ENCODE peak calls at places on chromosomes 1 and 21, in seven cellular contexts. W is stomach, G is kidney, C is upper lobe of right lung, R is neural progenitor cell, A is right atrium auricular region, H is Panc1. Q is an unnamed sample.

GRCh38 chr1:94122201-94122970 is 1.4 kb upstream of the ABCA4 start:
- DNase-seq in R (no peak), G (no peak), H (no peak), A (no peak), C (no peak), W (no peak), Q (no peak)

GRCh38 chr1:234114648-234115307 is 210.3 kb downstream of the SLC35F3 start:
- DNase-seq in G (no peak), R (peak), H (peak), A (peak), W (no peak), C (no peak), Q (no peak)

GRCh38 chr1:229563241-229563640 is 4.7 kb upstream of the ABCB10 start:
- DNase-seq in A (no peak), C (no peak), H (no peak), W (no peak), G (no peak), R (peak), Q (no peak)

GRCh38 chr1:206511362-206512064 is 4.2 kb downstream of the RASSF5 start:
- DNase-seq in W (no peak), C (peak), G (no peak), A (no peak), H (no peak), R (no peak), Q (no peak)

GRCh38 chr1:234722904-234723588 is 113.1 kb upstream of the IRF2BP2 start:
- DNase-seq in G (peak), H (no peak), A (peak), C (peak), W (peak), R (no peak), Q (peak)

GRCh38 chr1:29321176-29321575 is 84.9 kb downstream of the PTPRU start:
- DNase-seq in G (no peak), H (no peak), A (no peak), W (no peak), R (no peak), C (no peak), Q (no peak)

GRCh38 chr1:24990136-24990535 is 60.1 kb upstream of the RUNX3 start:
- DNase-seq in R (no peak), W (no peak), G (peak), H (no peak), A (no peak), C (no peak), Q (no peak)

GRCh38 chr1:116891396-116892072 is 18.2 kb upstream of the PTGFRN start:
- DNase-seq in R (no peak), C (no peak), A (no peak), H (no peak), W (no peak), G (no peak), Q (no peak)

GRCh38 chr21:36705679-36706481 is 7.0 kb downstream of the SIM2 start:
- DNase-seq in R (peak), A (peak), H (no peak), C (no peak), G (no peak), W (no peak), Q (peak)

GRCh38 chr1:111346089-111346885 is 55.6 kb downstream of the CHIA start:
- DNase-seq in H (no peak), C (peak), A (peak), R (peak), W (peak), G (peak), Q (peak)

GRCh38 chr1:55464550-55464949 is 249.4 kb upstream of the USP24 start:
- DNase-seq in A (no peak), C (no peak), W (no peak), R (no peak), G (no peak), H (no peak), Q (no peak)

DNA sequence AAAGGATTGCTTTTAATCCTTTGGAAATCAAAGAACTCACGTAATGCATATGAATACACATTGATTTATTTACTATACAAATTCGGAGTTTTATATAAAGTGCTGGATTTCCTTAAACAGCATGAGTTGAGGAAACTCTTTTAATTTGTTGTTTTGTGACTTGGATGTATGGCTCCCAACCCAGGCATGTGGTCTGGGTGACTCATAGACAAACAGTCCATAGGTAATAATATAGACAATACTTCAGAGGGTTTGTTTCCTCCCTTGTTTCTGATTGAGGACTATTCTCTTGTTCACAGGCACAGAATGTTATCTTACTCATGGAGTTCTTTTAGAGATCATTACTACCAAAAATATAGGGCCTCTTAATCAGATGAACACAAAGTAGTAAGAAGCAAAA is 43.8 kb downstream of the XPR1 start:
- DNase-seq in C (no peak), A (no peak), G (no peak), R (no peak), H (no peak), W (no peak), Q (no peak)
- H3K27ac ChIP-seq in C (no peak), A (no peak), G (no peak), R (no peak), H (no peak), W (no peak), Q (no peak)

DNA sequence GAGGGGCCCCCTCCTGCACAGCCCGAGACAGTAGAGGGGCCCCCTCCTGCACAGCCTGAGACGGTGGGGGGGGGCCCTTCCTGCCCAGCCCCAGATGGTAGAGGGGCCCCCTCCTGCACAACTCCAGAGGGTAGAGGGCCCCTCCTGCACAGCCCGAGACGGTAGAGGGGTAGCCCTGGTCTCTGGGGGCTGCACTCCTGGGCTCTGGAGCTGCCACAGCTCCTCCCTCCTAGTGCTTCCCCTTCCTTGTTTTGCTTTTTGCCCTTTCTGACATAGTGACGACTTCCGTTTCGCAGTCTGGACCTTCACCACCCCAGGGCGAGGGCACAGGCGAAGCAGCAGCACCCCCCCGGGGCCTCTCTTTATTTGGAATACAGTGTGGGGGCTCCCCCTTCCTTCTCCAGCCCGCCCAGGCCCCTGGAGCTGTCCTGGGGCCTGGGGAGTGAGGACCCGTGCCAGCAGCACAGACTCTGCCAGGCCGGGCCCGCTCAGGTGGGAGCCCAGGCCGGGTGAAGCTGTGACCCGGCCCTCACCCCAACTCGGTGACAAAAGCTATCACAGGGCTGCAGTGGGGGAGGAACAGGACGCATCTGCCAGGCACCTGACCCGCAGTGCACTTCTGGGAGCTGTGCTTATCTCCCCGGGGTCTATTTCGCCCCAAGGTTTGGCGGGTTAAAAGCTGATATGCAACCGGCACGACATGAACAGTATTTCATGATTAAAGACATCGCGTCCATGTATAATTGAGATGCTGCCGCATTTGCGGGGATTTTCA is 1.1 kb upstream of the PRXL2B start:
- DNase-seq in W (peak), R (peak), G (peak), A (peak), C (peak), H (no peak), Q (no peak)
- H3K27ac ChIP-seq in W (peak), R (peak), G (peak), A (peak), C (peak), H (peak), Q (peak)

GRCh38 chr1:185426761-185427698 is 110.0 kb upstream of the IVNS1ABP start:
- DNase-seq in W (no peak), A (no peak), R (no peak), G (no peak), H (no peak), C (no peak), Q (no peak)
- H3K27ac ChIP-seq in W (no peak), A (peak), R (no peak), G (no peak), H (no peak), C (no peak), Q (no peak)

DNA sequence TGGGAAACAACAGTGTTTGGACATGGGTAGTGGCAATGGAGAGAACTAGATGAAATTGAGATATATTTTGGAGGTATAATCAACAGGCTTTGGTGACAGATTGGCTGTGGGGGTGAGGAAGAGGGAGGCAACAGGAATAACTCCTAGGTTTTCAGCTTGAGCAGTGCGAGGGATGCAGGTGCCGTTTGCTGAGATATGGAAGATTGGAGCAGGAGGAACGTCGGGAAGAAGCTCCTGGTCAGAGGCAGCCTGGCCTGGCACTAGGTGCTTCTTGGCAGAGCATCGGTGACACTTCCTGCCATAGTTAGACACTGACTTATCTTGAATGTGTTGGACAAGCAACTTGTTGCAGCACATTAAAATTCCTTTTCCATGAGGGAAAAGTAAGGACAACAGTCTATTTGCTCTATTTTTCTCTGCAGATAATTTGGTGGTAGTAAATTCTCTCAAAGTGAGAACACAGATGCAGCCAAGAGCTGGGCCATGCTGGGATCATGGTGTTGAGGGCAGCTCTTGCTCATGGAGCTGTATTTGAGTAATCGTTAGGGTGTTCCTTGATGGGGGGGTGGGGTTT is 21.5 kb upstream of the MYSM1 start:
- DNase-seq in G (no peak), W (no peak), H (no peak), A (no peak), C (no peak), R (no peak), Q (no peak)
- H3K27ac ChIP-seq in G (no peak), W (no peak), H (no peak), A (no peak), C (no peak), R (no peak), Q (no peak)

DNA sequence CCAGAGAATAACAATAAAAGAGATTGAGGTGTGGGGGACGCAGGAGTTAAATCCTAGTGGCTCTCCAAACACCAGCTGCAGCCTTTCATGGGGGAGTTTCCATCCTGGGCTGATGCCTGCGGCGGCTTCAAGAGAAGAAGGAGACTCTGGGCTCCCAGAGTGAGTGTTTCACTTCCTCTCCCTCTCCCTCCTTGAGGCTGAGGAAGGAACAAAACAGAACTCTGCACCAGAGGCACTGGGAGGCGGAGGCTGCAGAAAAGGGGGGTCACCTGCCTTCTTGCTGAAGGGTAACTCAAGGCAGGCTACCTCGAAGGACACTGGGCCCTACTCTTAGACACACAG is 25.2 kb downstream of the SEC16B start:
- DNase-seq in A (no peak), H (no peak), C (no peak), G (no peak), R (no peak), W (no peak), Q (no peak)
- H3K27ac ChIP-seq in A (no peak), H (no peak), C (no peak), G (no peak), R (no peak), W (no peak), Q (no peak)

GRCh38 chr1:26832249-26832960 is 5.9 kb downstream of the ZDHHC18 start:
- DNase-seq in H (no peak), A (no peak), R (no peak), C (no peak), W (no peak), G (no peak), Q (no peak)
- H3K27ac ChIP-seq in H (no peak), A (no peak), R (no peak), C (peak), W (peak), G (no peak), Q (no peak)

DNA sequence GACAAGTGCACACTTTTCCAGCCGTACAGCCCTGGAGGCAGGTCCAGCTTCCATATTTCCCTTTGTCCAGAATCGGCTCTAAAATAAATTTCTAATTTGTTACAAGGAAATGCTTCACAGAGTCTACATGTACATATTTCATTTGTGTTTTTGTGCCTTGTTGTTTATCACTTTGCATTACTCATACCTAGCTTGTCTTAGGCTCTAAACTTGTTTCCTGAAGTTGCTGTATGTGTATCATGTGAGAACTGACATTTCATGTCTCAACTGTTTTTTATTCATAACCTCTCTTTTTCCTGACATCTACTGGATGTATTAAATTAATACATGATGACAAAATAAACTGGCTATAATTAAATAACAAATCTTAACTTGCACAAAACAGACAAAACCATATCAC is 7.5 kb downstream of the CYYR1 start:
- DNase-seq in R (no peak), C (no peak), G (no peak), W (no peak), H (no peak), A (no peak), Q (no peak)
- H3K27ac ChIP-seq in R (no peak), C (no peak), G (no peak), W (no peak), H (no peak), A (no peak), Q (no peak)

GRCh38 chr1:13487143-13487868 is 26.5 kb downstream of the LRRC38 start:
- DNase-seq in G (peak), C (no peak), H (no peak), A (peak), W (no peak), R (no peak), Q (no peak)
- H3K27ac ChIP-seq in G (no peak), C (no peak), H (no peak), A (peak), W (no peak), R (no peak), Q (no peak)

DNA sequence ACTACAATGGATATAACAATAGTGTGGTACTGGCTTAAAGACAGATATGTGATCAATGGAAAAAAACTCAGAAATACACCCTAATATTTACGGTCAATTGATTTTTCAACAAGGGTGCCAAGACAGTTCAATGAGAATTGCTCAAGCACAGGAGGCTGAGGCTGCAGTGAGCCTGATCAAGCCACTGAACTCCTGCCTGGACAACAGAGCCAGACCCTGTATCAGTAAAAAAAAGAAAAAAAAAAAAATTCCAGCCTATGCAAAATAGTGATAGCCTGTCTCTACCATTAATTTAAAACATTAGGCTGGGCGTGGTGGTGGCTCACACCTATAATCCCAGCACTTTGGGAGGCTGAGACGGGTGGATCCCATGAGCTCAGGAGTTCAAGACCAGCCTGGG is 70.0 kb downstream of the SLC27A3 start:
- DNase-seq in H (no peak), A (no peak), C (no peak), R (no peak), G (no peak), W (no peak), Q (no peak)
- H3K27ac ChIP-seq in H (no peak), A (no peak), C (no peak), R (no peak), G (no peak), W (no peak), Q (no peak)